ENCODE peak calls at places on chromosomes 7 and 10, in nine cellular contexts. P, Q, R, K, H, S, N, V and I are unnamed samples.

GRCh38 chr10:122648599-122649428 is 50.8 kb downstream of the C10orf120 start:
- DNase-seq in V (peak; percentile 76), Q (peak; percentile 51), H (peak; percentile 29), P (no peak), R (peak; percentile 33), S (peak; percentile 49), N (peak; percentile 31), K (peak; percentile 76), I (peak; percentile 70)

GRCh38 chr7:101172854-101173751 is 7.0 kb downstream of the NAT16 start:
- DNase-seq in V (no peak), N (peak; percentile 71), S (no peak), P (no peak), H (peak; percentile 66), R (no peak), Q (peak; percentile 69), K (peak; percentile 6), I (peak; percentile 33)

GRCh38 chr7:19146699-19147098 is 1.5 kb upstream of the FERD3L start:
- DNase-seq in H (peak; percentile 40), Q (no peak), V (peak; percentile 47), K (peak; percentile 51), N (peak; percentile 46), S (no peak), P (no peak), R (no peak), I (peak; percentile 23)

GRCh38 chr10:28661035-28661434 is 16.3 kb upstream of the BAMBI start:
- DNase-seq in V (no peak), S (no peak), H (peak; percentile 86), P (no peak), Q (peak; percentile 50), R (no peak), N (peak; percentile 85), K (no peak), I (no peak)

GRCh38 chr10:128686638-128687278 is 560.5 kb upstream of the MKI67 start:
- DNase-seq in N (no peak), H (no peak), R (no peak), P (no peak), S (no peak), Q (no peak), V (no peak), K (no peak), I (no peak)

GRCh38 chr10:85978566-85979358 is 387.8 kb downstream of the GRID1 start:
- DNase-seq in K (no peak), R (no peak), N (no peak), Q (no peak), H (no peak), P (no peak), V (no peak), S (no peak), I (no peak)

GRCh38 chr10:43785252-43785651 is 136.6 kb upstream of the ZNF32 start:
- DNase-seq in H (no peak), K (peak; percentile 69), V (peak; percentile 68), R (peak; percentile 8), Q (peak; percentile 27), P (no peak), S (peak; percentile 4), N (no peak), I (no peak)

GRCh38 chr10:9097206-9097990 is 1042.9 kb downstream of the GATA3 start:
- DNase-seq in H (no peak), V (no peak), P (no peak), R (no peak), S (no peak), K (peak; percentile 35), N (no peak), Q (no peak), I (no peak)

GRCh38 chr10:94232711-94233383 is 129.9 kb downstream of the NOC3L start:
- DNase-seq in N (no peak), Q (no peak), S (no peak), P (no peak), V (no peak), H (no peak), R (no peak), K (peak; percentile 15), I (no peak)

GRCh38 chr10:104819731-104820130 is 178.6 kb downstream of the SORCS3 start:
- DNase-seq in R (no peak), H (no peak), S (no peak), K (no peak), N (no peak), V (no peak), Q (no peak), P (no peak), I (no peak)

GRCh38 chr10:102917314-102917961 is 656 bp upstream of the CNNM2 start:
- DNase-seq in R (peak; percentile 86), S (peak; percentile 55), P (no peak), N (peak; percentile 61), V (peak; percentile 91), H (peak; percentile 66), Q (peak; percentile 74), K (peak; percentile 81), I (peak; percentile 78)

GRCh38 chr10:70756710-70757360 is 28.3 kb downstream of the TBATA start:
- DNase-seq in P (no peak), S (no peak), V (no peak), R (no peak), N (peak; percentile 48), K (no peak), Q (no peak), H (peak; percentile 20), I (no peak)

GRCh38 chr7:114979388-114979787 is 57.5 kb downstream of the MDFIC start:
- DNase-seq in V (no peak), H (peak; percentile 41), P (no peak), Q (no peak), N (peak; percentile 47), S (peak; percentile 10), R (no peak), K (peak; percentile 66), I (no peak)

GRCh38 chr7:112162161-112163020 is 43.8 kb downstream of the DOCK4 start:
- DNase-seq in V (no peak), N (peak; percentile 58), H (peak; percentile 84), S (no peak), Q (peak; percentile 69), P (no peak), R (no peak), K (peak; percentile 96), I (peak; percentile 54)

GRCh38 chr7:17481118-17481517 is 182.7 kb downstream of the AHR start:
- DNase-seq in Q (no peak), P (no peak), N (no peak), H (no peak), S (no peak), K (no peak), R (no peak), V (no peak), I (no peak)

GRCh38 chr10:130020651-130021372 is 56.7 kb upstream of the EBF3 start:
- DNase-seq in H (no peak), S (no peak), V (no peak), N (no peak), K (no peak), P (no peak), Q (no peak), R (no peak), I (no peak)

GRCh38 chr10:12949248-12949647 is 52.3 kb downstream of the CCDC3 start:
- DNase-seq in V (peak; percentile 54), S (peak; percentile 3), P (no peak), K (peak; percentile 26), N (no peak), H (no peak), R (no peak), Q (peak; percentile 50), I (no peak)

GRCh38 chr7:101814996-101815825 is 2.2 kb upstream of the CUX1 start:
- DNase-seq in V (peak; percentile 88), N (peak; percentile 21), P (no peak), R (peak; percentile 82), K (no peak), S (no peak), H (peak; percentile 25), Q (peak; percentile 50), I (peak; percentile 97)

GRCh38 chr10:80709879-80710278 is 172.2 kb downstream of the SH2D4B start:
- DNase-seq in R (no peak), Q (no peak), S (no peak), K (peak; percentile 27), H (no peak), N (no peak), V (no peak), P (no peak), I (no peak)

GRCh38 chr7:95411036-95411435 is 14.9 kb upstream of the PON3 start:
- DNase-seq in N (peak; percentile 7), H (no peak), K (no peak), V (no peak), S (no peak), P (no peak), R (no peak), Q (peak; percentile 57), I (no peak)

GRCh38 chr7:27910341-27910740 is 170.4 kb downstream of the TAX1BP1 start:
- DNase-seq in S (no peak), H (no peak), V (no peak), P (no peak), R (no peak), K (peak; percentile 89), Q (no peak), N (peak; percentile 44), I (no peak)
- H3K4me2 ChIP-seq in S (no peak overlapping the region), H (no peak overlapping the region), V (no peak overlapping the region), P (no peak overlapping the region), R (no peak overlapping the region), K (no peak overlapping the region), Q (no peak overlapping the region), N (no peak overlapping the region), I (no peak overlapping the region)

DNA sequence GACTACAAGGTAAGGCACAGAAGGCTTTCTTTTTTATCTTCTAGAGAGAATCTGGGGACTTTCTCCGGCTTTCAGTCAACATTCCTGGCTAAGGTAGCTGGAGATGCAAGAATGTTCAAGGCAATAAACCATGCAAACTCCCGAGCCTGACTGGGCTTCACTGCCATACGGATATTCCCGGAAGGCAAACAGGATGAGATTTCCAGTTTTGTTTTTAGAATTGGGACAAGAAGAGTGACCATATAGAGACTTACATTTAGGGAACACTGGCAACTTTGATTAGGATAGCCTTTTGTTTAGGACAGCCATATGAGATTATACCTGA is 269 bp downstream of the CALD1 start:
- DNase-seq in R (no peak), P (no peak), S (no peak), V (no peak), H (no peak), K (no peak), N (no peak), Q (no peak), I (no peak)
- H3K4me2 ChIP-seq in R (no peak overlapping the region), P (no peak overlapping the region), S (peak overlapping the region; percentile 69), V (no peak overlapping the region), H (peak overlapping the region; percentile 90), K (peak overlapping the region; percentile 5), N (peak overlapping the region; percentile 90), Q (peak overlapping the region; percentile 72), I (peak overlapping the region; percentile 86)

GRCh38 chr7:157808042-157808441 is 471.2 kb downstream of the DNAJB6 start:
- DNase-seq in R (no peak), P (no peak), Q (no peak), N (no peak), S (no peak), V (no peak), K (no peak), H (no peak), I (no peak)
- H3K4me2 ChIP-seq in R (no peak overlapping the region), P (no peak overlapping the region), Q (no peak overlapping the region), N (no peak overlapping the region), S (no peak overlapping the region), V (no peak overlapping the region), K (no peak overlapping the region), H (no peak overlapping the region), I (no peak overlapping the region)

DNA sequence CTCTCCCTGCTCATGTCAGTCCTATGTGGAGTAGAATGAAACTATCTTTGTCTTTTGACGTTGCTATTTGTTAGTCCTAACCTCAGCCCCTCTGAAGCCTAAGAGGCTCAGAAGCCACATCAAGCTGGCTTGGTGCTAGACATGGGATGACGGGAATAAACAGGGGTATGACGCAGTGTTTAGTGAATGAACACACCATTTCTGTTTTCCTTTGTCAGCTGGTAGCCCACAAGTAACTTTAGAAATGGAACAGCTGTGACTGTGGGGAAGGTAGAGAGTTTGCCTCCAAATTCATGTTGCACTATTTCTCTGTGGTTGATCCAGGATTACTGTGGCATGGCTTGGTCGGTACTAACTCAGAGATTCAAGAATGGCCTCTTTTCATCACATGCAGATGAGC is 31.3 kb downstream of the COX15 start:
- DNase-seq in R (no peak), P (no peak), N (no peak), S (no peak), H (no peak), K (no peak), Q (no peak), V (peak; percentile 12), I (no peak)
- H3K4me2 ChIP-seq in R (no peak overlapping the region), P (no peak overlapping the region), N (no peak overlapping the region), S (no peak overlapping the region), H (no peak overlapping the region), K (no peak overlapping the region), Q (no peak overlapping the region), V (no peak overlapping the region), I (no peak overlapping the region)